ENCODE peak calls at places on chromosome 3, in five cellular contexts. P is KBM-7; T is naive thymus-derived CD4-positive, alpha-beta T cell; G is B cell; U is COR-L47. R is an unnamed sample.

GRCh38 chr3:76585794-76586392 is 454.0 kb upstream of the ROBO2 start:
- DNase-seq in G (no peak), T (no peak), P (peak), U (no peak), R (no peak)

GRCh38 chr3:184636774-184637316 is 75.0 kb downstream of the MAGEF1 start:
- DNase-seq in U (no peak), T (no peak), P (peak), G (no peak), R (no peak)

GRCh38 chr3:186635532-186635931 is 4.7 kb upstream of the FETUB start:
- DNase-seq in G (no peak), P (no peak), T (no peak), U (no peak), R (no peak)

GRCh38 chr3:169266351-169266750 is 397.2 kb downstream of the MECOM start:
- DNase-seq in P (no peak), T (no peak), U (no peak), G (no peak), R (no peak)

GRCh38 chr3:160701490-160701889 is 24.5 kb downstream of the ARL14 start:
- DNase-seq in U (no peak), T (no peak), P (no peak), G (no peak), R (no peak)

GRCh38 chr3:67620869-67621268 is 33.5 kb downstream of the SUCLG2 start:
- DNase-seq in U (no peak), T (no peak), P (no peak), G (no peak), R (no peak)

GRCh38 chr3:143037867-143038266 is 36.5 kb downstream of the U2SURP start:
- DNase-seq in T (no peak), P (no peak), G (no peak), U (no peak), R (no peak)

GRCh38 chr3:122074621-122075265 is 19.6 kb downstream of the CD86 start:
- DNase-seq in T (no peak), P (peak), U (no peak), G (peak), R (no peak)

GRCh38 chr3:55543228-55543627 is 56.1 kb upstream of the WNT5A start:
- DNase-seq in G (no peak), P (no peak), T (no peak), U (no peak), R (no peak)

GRCh38 chr3:187759601-187760000 is 14.3 kb upstream of the BCL6 start:
- DNase-seq in P (no peak), T (no peak), U (no peak), G (no peak), R (no peak)

GRCh38 chr3:128412180-128413002 is 54.3 kb downstream of the DNAJB8 start:
- DNase-seq in T (no peak), U (no peak), G (no peak), P (no peak), R (no peak)

GRCh38 chr3:39707314-39707909 is 102.0 kb upstream of the MYRIP start:
- DNase-seq in U (no peak), T (no peak), G (no peak), P (peak), R (no peak)

GRCh38 chr3:149977391-149977790 is 6.7 kb upstream of the PFN2 start:
- DNase-seq in P (no peak), G (no peak), T (no peak), U (no peak), R (no peak)

GRCh38 chr3:139537325-139537724 is 2.2 kb downstream of the RBP1 start:
- DNase-seq in T (no peak), G (no peak), U (no peak), P (no peak), R (peak)

GRCh38 chr3:135097276-135097946 is 302.4 kb downstream of the EPHB1 start:
- DNase-seq in U (no peak), T (no peak), G (no peak), P (no peak), R (peak)

GRCh38 chr3:61778095-61778494 is 216.7 kb downstream of the PTPRG start:
- DNase-seq in P (no peak), T (no peak), G (no peak), U (no peak), R (no peak)

GRCh38 chr3:125683067-125683844 is 88.0 kb upstream of the OSBPL11 start:
- DNase-seq in G (no peak), P (no peak), T (no peak), U (no peak), R (peak)

GRCh38 chr3:180306691-180307090 is 270.0 kb upstream of the PEX5L start:
- DNase-seq in G (no peak), P (no peak), T (no peak), U (peak), R (no peak)

GRCh38 chr3:67558429-67558828 is 96.0 kb downstream of the SUCLG2 start:
- DNase-seq in G (no peak), U (no peak), T (no peak), P (no peak), R (no peak)

GRCh38 chr3:142595581-142595950 is 627 bp upstream of the PLS1 start:
- DNase-seq in P (no peak), T (no peak), G (no peak), U (no peak), R (peak)

GRCh38 chr3:183359036-183359435 is 69.4 kb downstream of the MCF2L2 start:
- DNase-seq in T (no peak), U (no peak), G (no peak), P (no peak), R (no peak)

GRCh38 chr3:62601238-62601856 is 228.0 kb upstream of the FEZF2 start:
- DNase-seq in G (no peak), P (no peak), U (no peak), T (no peak), R (no peak)

GRCh38 chr3:184601576-184602405 is 40.2 kb downstream of the EPHB3 start:
- DNase-seq in G (no peak), P (no peak), T (no peak), U (no peak), R (no peak)

GRCh38 chr3:58998476-58999117 is 51.2 kb downstream of the CFAP20DC start:
- DNase-seq in G (no peak), P (no peak), T (no peak), U (no peak), R (no peak)

GRCh38 chr3:6540981-6541380 is 319.9 kb upstream of the GRM7 start:
- DNase-seq in T (no peak), G (no peak), U (no peak), P (no peak), R (no peak)

GRCh38 chr3:53604232-53604631 is 109.8 kb downstream of the CACNA1D start:
- DNase-seq in U (no peak), P (no peak), G (no peak), T (no peak), R (no peak)

GRCh38 chr3:64344721-64345207 is 119.5 kb upstream of the PRICKLE2 start:
- DNase-seq in U (no peak), P (no peak), T (no peak), G (no peak), R (no peak)

GRCh38 chr3:104316118-104316517 is 1050.6 kb upstream of the ALCAM start:
- DNase-seq in P (no peak), T (no peak), G (no peak), U (no peak), R (no peak)

GRCh38 chr3:15440891-15441290 is 13.5 kb downstream of the EAF1 start:
- DNase-seq in T (no peak), U (no peak), G (no peak), P (no peak), R (no peak)

GRCh38 chr3:188286087-188286513 is 132.1 kb downstream of the LPP start:
- DNase-seq in U (no peak), T (no peak), G (no peak), P (no peak), R (no peak)

GRCh38 chr3:42670670-42671069 is 14.7 kb upstream of the KLHL40 start:
- DNase-seq in P (no peak), U (no peak), G (peak), T (no peak), R (no peak)

GRCh38 chr3:29280675-29281264 is at the start of gene RBMS3:
- DNase-seq in G (no peak), U (no peak), P (peak), T (peak), R (peak)

GRCh38 chr3:107795514-107796094 is 272.8 kb downstream of the BBX start:
- DNase-seq in U (no peak), P (no peak), G (no peak), T (no peak), R (no peak)

GRCh38 chr3:50616770-50617095 is 218 bp upstream of the MAPKAPK3 start:
- DNase-seq in T (peak), G (peak), P (peak), U (peak), R (peak)

R was measured in DMS79 treated with DMSO at 0.1 percent for 48 hours.